ENCODE peak calls at places on chromosomes 11 and 22, in nine cellular contexts. One of them, this sample, is unnamed.

GRCh38 chr22:25922141-25922540 is 180.2 kb downstream of the MYO18B start:
- DNase-seq in mucosa of descending colon: no peak
- DNase-seq in activated B cell treated with CpG ODN at 0.5 μM for 24 hours: no peak
- DNase-seq in transverse colon: no peak
- DNase-seq in lung: no peak
- DNase-seq in upper lobe of left lung: no peak
- DNase-seq in cardiac fibroblast: no peak
- DNase-seq in uterus: no peak
- DNase-seq in ascending aorta: no peak
- DNase-seq in this sample: no peak

GRCh38 chr11:128022007-128022368 is 565.4 kb downstream of the ETS1 start:
- DNase-seq in upper lobe of left lung: no peak
- DNase-seq in lung: no peak
- DNase-seq in cardiac fibroblast: peak
- DNase-seq in transverse colon: no peak
- DNase-seq in ascending aorta: no peak
- DNase-seq in uterus: no peak
- DNase-seq in mucosa of descending colon: no peak
- DNase-seq in activated B cell treated with CpG ODN at 0.5 μM for 24 hours: no peak
- DNase-seq in this sample: no peak

GRCh38 chr11:114280696-114281095 is 15.5 kb upstream of the NNMT start:
- DNase-seq in ascending aorta: no peak
- DNase-seq in cardiac fibroblast: peak
- DNase-seq in lung: peak
- DNase-seq in transverse colon: no peak
- DNase-seq in activated B cell treated with CpG ODN at 0.5 μM for 24 hours: no peak
- DNase-seq in uterus: peak
- DNase-seq in upper lobe of left lung: peak
- DNase-seq in mucosa of descending colon: peak
- DNase-seq in this sample: no peak

GRCh38 chr11:58796333-58797049 is 48.0 kb downstream of the GLYATL2 start:
- DNase-seq in cardiac fibroblast: no peak
- DNase-seq in uterus: no peak
- DNase-seq in mucosa of descending colon: no peak
- DNase-seq in upper lobe of left lung: no peak
- DNase-seq in ascending aorta: no peak
- DNase-seq in transverse colon: no peak
- DNase-seq in activated B cell treated with CpG ODN at 0.5 μM for 24 hours: no peak
- DNase-seq in lung: no peak
- DNase-seq in this sample: no peak

GRCh38 chr11:27234043-27234668 is 128.9 kb downstream of the CCDC34 start:
- DNase-seq in uterus: peak
- DNase-seq in transverse colon: peak
- DNase-seq in lung: no peak
- DNase-seq in cardiac fibroblast: peak
- DNase-seq in ascending aorta: no peak
- DNase-seq in upper lobe of left lung: no peak
- DNase-seq in mucosa of descending colon: peak
- DNase-seq in activated B cell treated with CpG ODN at 0.5 μM for 24 hours: peak
- DNase-seq in this sample: no peak

GRCh38 chr11:37286890-37287289 is 688.9 kb upstream of the RAG2 start:
- DNase-seq in ascending aorta: no peak
- DNase-seq in uterus: no peak
- DNase-seq in mucosa of descending colon: no peak
- DNase-seq in lung: no peak
- DNase-seq in cardiac fibroblast: no peak
- DNase-seq in activated B cell treated with CpG ODN at 0.5 μM for 24 hours: no peak
- DNase-seq in upper lobe of left lung: no peak
- DNase-seq in transverse colon: no peak
- DNase-seq in this sample: no peak

GRCh38 chr11:134500621-134501020 is 88.6 kb upstream of the B3GAT1 start:
- DNase-seq in upper lobe of left lung: no peak
- DNase-seq in transverse colon: no peak
- DNase-seq in cardiac fibroblast: no peak
- DNase-seq in uterus: no peak
- DNase-seq in ascending aorta: no peak
- DNase-seq in mucosa of descending colon: no peak
- DNase-seq in lung: no peak
- DNase-seq in activated B cell treated with CpG ODN at 0.5 μM for 24 hours: no peak
- DNase-seq in this sample: no peak

GRCh38 chr22:49582671-49583070 is 245.0 kb downstream of the BRD1 start:
- DNase-seq in upper lobe of left lung: peak
- DNase-seq in cardiac fibroblast: no peak
- DNase-seq in lung: no peak
- DNase-seq in uterus: no peak
- DNase-seq in activated B cell treated with CpG ODN at 0.5 μM for 24 hours: peak
- DNase-seq in mucosa of descending colon: no peak
- DNase-seq in transverse colon: peak
- DNase-seq in ascending aorta: no peak
- DNase-seq in this sample: no peak

GRCh38 chr11:20008870-20009644 is 151.2 kb downstream of the DBX1 start:
- DNase-seq in cardiac fibroblast: no peak
- DNase-seq in transverse colon: no peak
- DNase-seq in uterus: no peak
- DNase-seq in mucosa of descending colon: no peak
- DNase-seq in activated B cell treated with CpG ODN at 0.5 μM for 24 hours: no peak
- DNase-seq in lung: no peak
- DNase-seq in upper lobe of left lung: no peak
- DNase-seq in ascending aorta: no peak
- DNase-seq in this sample: no peak

GRCh38 chr11:74057251-74058151 is 48.6 kb upstream of the UCP3 start:
- DNase-seq in activated B cell treated with CpG ODN at 0.5 μM for 24 hours: no peak
- DNase-seq in uterus: no peak
- DNase-seq in upper lobe of left lung: no peak
- DNase-seq in lung: no peak
- DNase-seq in mucosa of descending colon: no peak
- DNase-seq in ascending aorta: no peak
- DNase-seq in transverse colon: no peak
- DNase-seq in cardiac fibroblast: peak
- DNase-seq in this sample: no peak

GRCh38 chr22:26374645-26375044 is 54.4 kb upstream of the ASPHD2 start:
- DNase-seq in mucosa of descending colon: no peak
- DNase-seq in ascending aorta: no peak
- DNase-seq in lung: no peak
- DNase-seq in activated B cell treated with CpG ODN at 0.5 μM for 24 hours: no peak
- DNase-seq in cardiac fibroblast: no peak
- DNase-seq in uterus: no peak
- DNase-seq in transverse colon: no peak
- DNase-seq in upper lobe of left lung: no peak
- DNase-seq in this sample: no peak

GRCh38 chr11:125494987-125495725 is 909 bp downstream of the FEZ1 start:
- DNase-seq in upper lobe of left lung: peak
- DNase-seq in uterus: peak
- DNase-seq in mucosa of descending colon: peak
- DNase-seq in ascending aorta: no peak
- DNase-seq in cardiac fibroblast: peak
- DNase-seq in lung: no peak
- DNase-seq in activated B cell treated with CpG ODN at 0.5 μM for 24 hours: peak
- DNase-seq in transverse colon: no peak
- DNase-seq in this sample: peak

DNA sequence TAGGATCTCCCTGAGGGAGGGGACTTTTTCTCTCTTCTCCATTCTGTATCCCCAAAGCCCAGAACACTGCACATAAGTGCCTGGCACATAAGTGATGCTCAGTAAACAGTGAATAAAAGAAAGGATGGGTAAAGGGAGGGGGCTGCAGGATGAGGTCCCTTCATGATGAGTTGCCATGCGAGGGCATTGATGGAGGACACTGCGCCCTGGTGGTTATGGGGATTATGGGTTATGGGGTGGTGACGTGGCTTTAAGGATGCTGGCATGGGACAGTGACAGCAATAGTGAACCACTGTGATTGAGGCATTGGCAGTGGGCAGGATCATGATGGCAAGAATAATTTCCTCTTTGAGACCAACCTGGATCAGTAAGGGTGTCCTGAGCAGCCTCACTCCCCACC is 43.9 kb upstream of the LRRC32 start:
- DNase-seq in transverse colon: no peak
- DNase-seq in activated B cell treated with CpG ODN at 0.5 μM for 24 hours: no peak
- DNase-seq in lung: no peak
- DNase-seq in uterus: no peak
- DNase-seq in cardiac fibroblast: no peak
- DNase-seq in upper lobe of left lung: no peak
- DNase-seq in ascending aorta: no peak
- DNase-seq in mucosa of descending colon: no peak
- DNase-seq in this sample: no peak
- TF ChIP-seq CTCF in transverse colon: no peak
- TF ChIP-seq CTCF in activated B cell treated with CpG ODN at 0.5 μM for 24 hours: no peak
- TF ChIP-seq CTCF in lung: no peak
- TF ChIP-seq CTCF in uterus: no peak
- TF ChIP-seq CTCF in cardiac fibroblast: no peak
- TF ChIP-seq CTCF in upper lobe of left lung: no peak
- TF ChIP-seq CTCF in ascending aorta: no peak
- TF ChIP-seq CTCF in mucosa of descending colon: no peak
- TF ChIP-seq CTCF in this sample: no peak

DNA sequence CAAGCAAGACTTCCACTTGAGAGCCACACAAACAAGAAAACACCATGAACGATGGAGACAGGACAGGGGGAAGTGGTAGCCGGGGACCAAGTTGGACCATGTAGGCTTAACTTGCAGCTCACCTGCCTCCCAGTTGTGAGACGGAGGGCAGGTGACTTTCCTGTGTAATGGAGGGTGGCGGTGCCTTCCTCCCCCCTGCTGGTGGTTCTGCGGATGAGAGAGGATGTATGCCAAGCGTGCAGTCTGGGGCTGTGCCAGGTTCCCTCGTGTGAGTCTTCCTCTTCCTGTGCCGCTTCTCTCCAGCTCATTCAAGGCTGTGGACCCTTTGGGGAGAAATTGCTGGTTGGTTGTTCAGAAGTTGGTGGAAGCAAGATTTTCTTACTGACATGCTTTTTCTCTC is 35.1 kb downstream of the MPPED1 start:
- DNase-seq in upper lobe of left lung: no peak
- DNase-seq in transverse colon: no peak
- DNase-seq in uterus: no peak
- DNase-seq in lung: no peak
- DNase-seq in cardiac fibroblast: no peak
- DNase-seq in activated B cell treated with CpG ODN at 0.5 μM for 24 hours: no peak
- DNase-seq in ascending aorta: no peak
- DNase-seq in mucosa of descending colon: no peak
- DNase-seq in this sample: no peak
- TF ChIP-seq CTCF in upper lobe of left lung: no peak
- TF ChIP-seq CTCF in transverse colon: no peak
- TF ChIP-seq CTCF in uterus: no peak
- TF ChIP-seq CTCF in lung: no peak
- TF ChIP-seq CTCF in cardiac fibroblast: no peak
- TF ChIP-seq CTCF in activated B cell treated with CpG ODN at 0.5 μM for 24 hours: no peak
- TF ChIP-seq CTCF in ascending aorta: no peak
- TF ChIP-seq CTCF in mucosa of descending colon: no peak
- TF ChIP-seq CTCF in this sample: no peak

DNA sequence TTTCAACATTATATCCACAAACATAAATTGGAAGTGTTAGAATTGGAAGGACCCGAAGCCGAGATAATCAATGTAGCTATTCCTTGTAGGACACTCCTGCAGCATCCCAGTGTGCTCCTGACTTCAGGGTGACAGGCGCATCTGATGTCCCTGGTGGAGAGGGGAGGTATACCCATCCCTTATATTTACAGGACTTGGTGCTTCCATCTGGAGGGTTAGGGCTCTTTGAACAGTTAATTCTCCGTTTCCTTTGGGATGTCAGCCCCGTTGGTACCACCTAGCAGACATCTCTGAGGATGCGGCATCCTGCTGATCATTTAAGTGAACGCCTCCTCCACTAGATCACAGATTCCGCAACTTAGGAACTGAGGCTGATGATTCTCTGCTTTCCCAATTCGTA is 451.3 kb downstream of the OPCML start:
- DNase-seq in transverse colon: no peak
- DNase-seq in uterus: no peak
- DNase-seq in lung: no peak
- DNase-seq in mucosa of descending colon: no peak
- DNase-seq in cardiac fibroblast: no peak
- DNase-seq in upper lobe of left lung: no peak
- DNase-seq in ascending aorta: no peak
- DNase-seq in activated B cell treated with CpG ODN at 0.5 μM for 24 hours: no peak
- DNase-seq in this sample: no peak
- TF ChIP-seq CTCF in transverse colon: no peak
- TF ChIP-seq CTCF in uterus: no peak
- TF ChIP-seq CTCF in lung: no peak
- TF ChIP-seq CTCF in mucosa of descending colon: no peak
- TF ChIP-seq CTCF in cardiac fibroblast: no peak
- TF ChIP-seq CTCF in upper lobe of left lung: no peak
- TF ChIP-seq CTCF in ascending aorta: no peak
- TF ChIP-seq CTCF in activated B cell treated with CpG ODN at 0.5 μM for 24 hours: no peak
- TF ChIP-seq CTCF in this sample: peak

DNA sequence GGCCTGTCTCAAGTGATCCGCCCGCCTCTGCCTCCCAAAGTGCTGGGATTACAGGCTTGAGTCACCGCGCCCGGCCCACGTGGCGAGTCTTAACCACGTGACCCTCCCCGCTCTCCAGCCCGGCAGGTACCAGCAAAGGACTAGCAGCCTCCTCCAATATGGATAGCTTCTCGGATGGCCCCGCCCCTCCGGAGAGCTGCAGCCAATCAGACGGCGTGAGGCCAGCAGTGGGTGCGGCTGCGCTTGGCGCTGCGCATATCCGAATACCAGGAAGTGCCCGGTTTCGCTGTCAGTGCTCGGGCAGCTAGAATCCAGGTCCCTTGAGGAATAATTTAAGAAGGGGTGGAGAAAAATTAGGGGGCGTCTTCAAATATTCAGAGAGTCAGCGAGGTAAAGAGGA is 14.7 kb upstream of the PISD start:
- DNase-seq in uterus: peak
- DNase-seq in upper lobe of left lung: peak
- DNase-seq in activated B cell treated with CpG ODN at 0.5 μM for 24 hours: peak
- DNase-seq in ascending aorta: peak
- DNase-seq in mucosa of descending colon: peak
- DNase-seq in lung: peak
- DNase-seq in transverse colon: peak
- DNase-seq in cardiac fibroblast: peak
- DNase-seq in this sample: peak
- TF ChIP-seq CTCF in uterus: no peak
- TF ChIP-seq CTCF in upper lobe of left lung: no peak
- TF ChIP-seq CTCF in activated B cell treated with CpG ODN at 0.5 μM for 24 hours: no peak
- TF ChIP-seq CTCF in ascending aorta: no peak
- TF ChIP-seq CTCF in mucosa of descending colon: no peak
- TF ChIP-seq CTCF in lung: no peak
- TF ChIP-seq CTCF in transverse colon: no peak
- TF ChIP-seq CTCF in cardiac fibroblast: no peak
- TF ChIP-seq CTCF in this sample: no peak

GRCh38 chr11:96520939-96521338 is 131.1 kb downstream of the JRKL start:
- DNase-seq in mucosa of descending colon: no peak
- DNase-seq in activated B cell treated with CpG ODN at 0.5 μM for 24 hours: no peak
- DNase-seq in lung: no peak
- DNase-seq in transverse colon: no peak
- DNase-seq in ascending aorta: no peak
- DNase-seq in uterus: no peak
- DNase-seq in cardiac fibroblast: no peak
- DNase-seq in upper lobe of left lung: no peak
- DNase-seq in this sample: no peak

GRCh38 chr11:96530473-96530872 is 140.7 kb downstream of the JRKL start:
- DNase-seq in mucosa of descending colon: no peak
- DNase-seq in upper lobe of left lung: no peak
- DNase-seq in cardiac fibroblast: no peak
- DNase-seq in uterus: no peak
- DNase-seq in activated B cell treated with CpG ODN at 0.5 μM for 24 hours: no peak
- DNase-seq in lung: no peak
- DNase-seq in ascending aorta: no peak
- DNase-seq in transverse colon: no peak
- DNase-seq in this sample: no peak

DNA sequence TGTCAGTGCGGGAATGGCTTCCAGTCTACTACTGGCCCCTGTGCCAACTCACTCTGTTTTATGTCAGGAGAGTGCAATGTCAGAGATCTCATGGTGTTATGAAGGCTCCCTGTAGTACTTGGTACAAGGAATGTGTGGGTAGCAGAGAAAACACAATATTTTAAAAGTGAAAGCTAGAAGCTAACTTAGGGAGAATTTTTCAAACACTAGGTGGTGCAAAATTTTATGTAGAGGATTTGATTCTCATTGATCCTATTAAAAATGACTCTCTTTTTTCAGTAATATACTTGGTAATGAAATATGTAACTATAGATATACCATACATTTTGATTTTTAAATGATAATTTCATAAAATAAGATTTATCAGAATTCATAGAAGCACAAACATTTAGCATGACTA is 134.7 kb downstream of the JRKL start:
- DNase-seq in upper lobe of left lung: no peak
- DNase-seq in ascending aorta: no peak
- DNase-seq in cardiac fibroblast: peak
- DNase-seq in transverse colon: no peak
- DNase-seq in activated B cell treated with CpG ODN at 0.5 μM for 24 hours: no peak
- DNase-seq in mucosa of descending colon: no peak
- DNase-seq in uterus: no peak
- DNase-seq in lung: no peak
- DNase-seq in this sample: no peak
- TF ChIP-seq CTCF in upper lobe of left lung: no peak
- TF ChIP-seq CTCF in ascending aorta: no peak
- TF ChIP-seq CTCF in cardiac fibroblast: no peak
- TF ChIP-seq CTCF in transverse colon: no peak
- TF ChIP-seq CTCF in activated B cell treated with CpG ODN at 0.5 μM for 24 hours: no peak
- TF ChIP-seq CTCF in mucosa of descending colon: no peak
- TF ChIP-seq CTCF in uterus: no peak
- TF ChIP-seq CTCF in lung: no peak
- TF ChIP-seq CTCF in this sample: peak

This sample was measured in type B pancreatic cell.